ENCODE peak calls at places on chromosome 17, in six cellular contexts. One of them, this sample, is unnamed.

GRCh38 chr17:55386931-55387330 is 34.7 kb downstream of the MMD start:
- DNase-seq in stomach: no peak
- DNase-seq in sigmoid colon: no peak
- DNase-seq in GM12878: no peak
- DNase-seq in esophagus muscularis mucosa: no peak
- DNase-seq in H1: no peak
- DNase-seq in this sample: no peak

GRCh38 chr17:57454729-57455062 is 198.4 kb downstream of the MSI2 start:
- DNase-seq in stomach: no peak
- DNase-seq in sigmoid colon: no peak
- DNase-seq in GM12878: no peak
- DNase-seq in esophagus muscularis mucosa: no peak
- DNase-seq in H1: no peak
- DNase-seq in this sample: no peak

GRCh38 chr17:50214986-50215730 is 13.7 kb upstream of the COL1A1 start:
- DNase-seq in stomach: no peak
- DNase-seq in sigmoid colon: no peak
- DNase-seq in GM12878: no peak
- DNase-seq in esophagus muscularis mucosa: no peak
- DNase-seq in H1: no peak
- DNase-seq in this sample: no peak

GRCh38 chr17:28901866-28902818 is 737 bp downstream of the DHRS13 start:
- DNase-seq in stomach: peak
- DNase-seq in sigmoid colon: no peak
- DNase-seq in GM12878: no peak
- DNase-seq in esophagus muscularis mucosa: no peak
- DNase-seq in H1: no peak
- DNase-seq in this sample: peak

GRCh38 chr17:32523827-32524552 is 37.2 kb downstream of the CDK5R1 start:
- DNase-seq in stomach: no peak
- DNase-seq in sigmoid colon: peak
- DNase-seq in GM12878: peak
- DNase-seq in esophagus muscularis mucosa: no peak
- DNase-seq in H1: no peak
- DNase-seq in this sample: no peak

GRCh38 chr17:79746955-79747507 is 16.3 kb downstream of the ENPP7 start:
- DNase-seq in stomach: no peak
- DNase-seq in sigmoid colon: no peak
- DNase-seq in GM12878: no peak
- DNase-seq in esophagus muscularis mucosa: no peak
- DNase-seq in H1: no peak
- DNase-seq in this sample: no peak

GRCh38 chr17:52147431-52147830 is 11.1 kb downstream of the CA10 start:
- DNase-seq in stomach: no peak
- DNase-seq in sigmoid colon: no peak
- DNase-seq in GM12878: no peak
- DNase-seq in esophagus muscularis mucosa: no peak
- DNase-seq in H1: no peak
- DNase-seq in this sample: no peak

GRCh38 chr17:32222621-32223020 is 43.0 kb upstream of the RHBDL3 start:
- DNase-seq in stomach: no peak
- DNase-seq in sigmoid colon: no peak
- DNase-seq in GM12878: no peak
- DNase-seq in esophagus muscularis mucosa: no peak
- DNase-seq in H1: no peak
- DNase-seq in this sample: no peak

GRCh38 chr17:63151981-63152523 is 186.0 kb downstream of the TANC2 start:
- DNase-seq in stomach: no peak
- DNase-seq in sigmoid colon: no peak
- DNase-seq in GM12878: no peak
- DNase-seq in esophagus muscularis mucosa: no peak
- DNase-seq in H1: no peak
- DNase-seq in this sample: no peak

GRCh38 chr17:5759501-5759925 is 175.2 kb upstream of the NLRP1 start:
- DNase-seq in stomach: no peak
- DNase-seq in sigmoid colon: no peak
- DNase-seq in GM12878: no peak
- DNase-seq in esophagus muscularis mucosa: no peak
- DNase-seq in H1: no peak
- DNase-seq in this sample: no peak

GRCh38 chr17:81409190-81409935 is 14.1 kb downstream of the BAHCC1 start:
- DNase-seq in stomach: no peak
- DNase-seq in sigmoid colon: no peak
- DNase-seq in GM12878: no peak
- DNase-seq in esophagus muscularis mucosa: no peak
- DNase-seq in H1: no peak
- DNase-seq in this sample: no peak

GRCh38 chr17:83152745-83153611 is 73.6 kb downstream of the METRNL start:
- DNase-seq in stomach: no peak
- DNase-seq in sigmoid colon: peak
- DNase-seq in GM12878: no peak
- DNase-seq in esophagus muscularis mucosa: peak
- DNase-seq in H1: no peak
- DNase-seq in this sample: peak

GRCh38 chr17:77802811-77803220 is 155.7 kb upstream of the TNRC6C start:
- DNase-seq in stomach: no peak
- DNase-seq in sigmoid colon: peak
- DNase-seq in GM12878: no peak
- DNase-seq in esophagus muscularis mucosa: no peak
- DNase-seq in H1: no peak
- DNase-seq in this sample: no peak

GRCh38 chr17:64938925-64939474 is 19.7 kb upstream of the LRRC37A3 start:
- DNase-seq in stomach: peak
- DNase-seq in sigmoid colon: no peak
- DNase-seq in GM12878: no peak
- DNase-seq in esophagus muscularis mucosa: no peak
- DNase-seq in H1: peak
- DNase-seq in this sample: peak

GRCh38 chr17:80478487-80479245 is 2.3 kb upstream of the NPTX1 start:
- DNase-seq in stomach: no peak
- DNase-seq in sigmoid colon: no peak
- DNase-seq in GM12878: no peak
- DNase-seq in esophagus muscularis mucosa: no peak
- DNase-seq in H1: no peak
- DNase-seq in this sample: no peak

GRCh38 chr17:80512233-80512632 is 32.4 kb upstream of the RPTOR start:
- DNase-seq in stomach: no peak
- DNase-seq in sigmoid colon: no peak
- DNase-seq in GM12878: no peak
- DNase-seq in esophagus muscularis mucosa: no peak
- DNase-seq in H1: no peak
- DNase-seq in this sample: no peak

GRCh38 chr17:55266051-55266957 is 1.5 kb downstream of the HLF start:
- DNase-seq in stomach: no peak
- DNase-seq in sigmoid colon: peak
- DNase-seq in GM12878: no peak
- DNase-seq in esophagus muscularis mucosa: no peak
- DNase-seq in H1: no peak
- DNase-seq in this sample: no peak

GRCh38 chr17:10742431-10742830 is 12.6 kb upstream of the TMEM220 start:
- DNase-seq in stomach: no peak
- DNase-seq in sigmoid colon: peak
- DNase-seq in GM12878: no peak
- DNase-seq in esophagus muscularis mucosa: no peak
- DNase-seq in H1: no peak
- DNase-seq in this sample: no peak

GRCh38 chr17:77315551-77316190 is 174.9 kb downstream of the SEC14L1 start:
- DNase-seq in stomach: no peak
- DNase-seq in sigmoid colon: peak
- DNase-seq in GM12878: no peak
- DNase-seq in esophagus muscularis mucosa: no peak
- DNase-seq in H1: no peak
- DNase-seq in this sample: peak

GRCh38 chr17:79414063-79414462 is 196.8 kb downstream of the RBFOX3 start:
- DNase-seq in stomach: no peak
- DNase-seq in sigmoid colon: no peak
- DNase-seq in GM12878: no peak
- DNase-seq in esophagus muscularis mucosa: no peak
- DNase-seq in H1: no peak
- DNase-seq in this sample: no peak

GRCh38 chr17:46782250-46782953 is 36.1 kb downstream of the WNT3 start:
- DNase-seq in stomach: peak
- DNase-seq in sigmoid colon: no peak
- DNase-seq in GM12878: no peak
- DNase-seq in esophagus muscularis mucosa: no peak
- DNase-seq in H1: no peak
- DNase-seq in this sample: peak

GRCh38 chr17:79781691-79782575 is 4.0 kb downstream of the CBX2 start:
- DNase-seq in stomach: no peak
- DNase-seq in sigmoid colon: no peak
- DNase-seq in GM12878: no peak
- DNase-seq in esophagus muscularis mucosa: no peak
- DNase-seq in H1: no peak
- DNase-seq in this sample: no peak

GRCh38 chr17:82907797-82908261 is 68.0 kb upstream of the ZNF750 start:
- DNase-seq in stomach: no peak
- DNase-seq in sigmoid colon: no peak
- DNase-seq in GM12878: no peak
- DNase-seq in esophagus muscularis mucosa: no peak
- DNase-seq in H1: no peak
- DNase-seq in this sample: no peak

GRCh38 chr17:67679225-67679624 is 38.5 kb upstream of the NOL11 start:
- DNase-seq in stomach: no peak
- DNase-seq in sigmoid colon: no peak
- DNase-seq in GM12878: no peak
- DNase-seq in esophagus muscularis mucosa: no peak
- DNase-seq in H1: no peak
- DNase-seq in this sample: no peak

DNA sequence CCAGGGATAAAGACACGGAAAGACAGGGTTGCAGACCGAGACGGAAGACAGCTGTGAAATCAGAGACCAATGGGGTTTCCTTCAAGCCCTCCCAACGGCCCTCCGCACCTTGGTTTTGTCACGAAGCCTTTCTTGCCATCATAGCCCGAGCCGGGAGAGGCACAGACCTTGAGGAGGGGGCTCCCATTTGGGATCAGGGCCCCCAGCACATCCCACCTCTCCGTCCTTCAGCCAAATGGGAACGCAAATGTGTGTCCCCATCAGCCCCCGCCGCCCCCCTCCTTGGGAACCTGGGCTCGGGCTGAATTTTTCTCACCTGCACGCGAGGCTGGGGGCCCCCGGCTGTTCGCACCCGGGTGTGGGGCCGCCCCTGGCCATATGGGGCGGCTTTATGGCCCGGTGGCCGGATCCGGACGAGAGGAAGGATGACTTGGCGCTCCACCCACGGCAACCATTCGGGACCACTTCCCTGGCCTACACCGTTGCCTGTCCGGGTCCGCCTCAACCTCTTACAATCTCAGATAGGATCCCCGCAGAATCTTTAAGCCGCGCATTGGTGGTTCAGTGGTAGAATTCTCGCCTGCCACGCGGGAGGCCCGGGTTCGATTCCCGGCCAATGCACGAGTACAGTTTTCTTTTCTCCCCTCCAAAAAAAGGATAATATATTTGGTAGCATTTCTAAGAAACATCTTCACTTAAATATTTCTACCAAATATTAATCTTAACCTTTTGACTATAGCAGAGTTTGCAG is 1.5 kb upstream of the HES7 start:
- DNase-seq in stomach: peak
- DNase-seq in sigmoid colon: peak
- DNase-seq in GM12878: peak
- DNase-seq in esophagus muscularis mucosa: peak
- DNase-seq in H1: no peak
- DNase-seq in this sample: peak
- TF ChIP-seq EP300 in stomach: no peak
- TF ChIP-seq EP300 in sigmoid colon: no peak
- TF ChIP-seq EP300 in GM12878: no peak
- TF ChIP-seq EP300 in esophagus muscularis mucosa: no peak
- TF ChIP-seq EP300 in H1: no peak
- TF ChIP-seq EP300 in this sample: no peak

GRCh38 chr17:43126911-43127290 is 1.7 kb upstream of the BRCA1 start:
- DNase-seq in stomach: no peak
- DNase-seq in sigmoid colon: peak
- DNase-seq in GM12878: no peak
- DNase-seq in esophagus muscularis mucosa: no peak
- DNase-seq in H1: no peak
- DNase-seq in this sample: no peak

GRCh38 chr17:43129671-43130010 is 4.5 kb upstream of the BRCA1 start:
- DNase-seq in stomach: no peak
- DNase-seq in sigmoid colon: no peak
- DNase-seq in GM12878: no peak
- DNase-seq in esophagus muscularis mucosa: no peak
- DNase-seq in H1: no peak
- DNase-seq in this sample: no peak

GRCh38 chr17:43125967-43126910 is 1.1 kb upstream of the BRCA1 start:
- DNase-seq in stomach: no peak
- DNase-seq in sigmoid colon: peak
- DNase-seq in GM12878: no peak
- DNase-seq in esophagus muscularis mucosa: no peak
- DNase-seq in H1: no peak
- DNase-seq in this sample: peak

GRCh38 chr17:43125133-43125966 is at the start of gene BRCA1:
- DNase-seq in stomach: peak
- DNase-seq in sigmoid colon: peak
- DNase-seq in GM12878: peak
- DNase-seq in esophagus muscularis mucosa: peak
- DNase-seq in H1: peak
- DNase-seq in this sample: peak
- TF ChIP-seq POLR2A in stomach: no peak
- TF ChIP-seq POLR2A in sigmoid colon: peak
- TF ChIP-seq POLR2A in GM12878: peak
- TF ChIP-seq POLR2A in esophagus muscularis mucosa: no peak
- TF ChIP-seq POLR2A in H1: peak
- TF ChIP-seq POLR2A in this sample: peak

GRCh38 chr17:17766351-17767095 is 70.3 kb downstream of the SREBF1 start:
- DNase-seq in stomach: no peak
- DNase-seq in sigmoid colon: no peak
- DNase-seq in GM12878: no peak
- DNase-seq in esophagus muscularis mucosa: no peak
- DNase-seq in H1: no peak
- DNase-seq in this sample: no peak
- TF ChIP-seq POLR2AphosphoS5 in stomach: no peak
- TF ChIP-seq POLR2AphosphoS5 in sigmoid colon: no peak
- TF ChIP-seq POLR2AphosphoS5 in GM12878: no peak
- TF ChIP-seq POLR2AphosphoS5 in esophagus muscularis mucosa: peak
- TF ChIP-seq POLR2AphosphoS5 in H1: no peak
- TF ChIP-seq POLR2AphosphoS5 in this sample: no peak

DNA sequence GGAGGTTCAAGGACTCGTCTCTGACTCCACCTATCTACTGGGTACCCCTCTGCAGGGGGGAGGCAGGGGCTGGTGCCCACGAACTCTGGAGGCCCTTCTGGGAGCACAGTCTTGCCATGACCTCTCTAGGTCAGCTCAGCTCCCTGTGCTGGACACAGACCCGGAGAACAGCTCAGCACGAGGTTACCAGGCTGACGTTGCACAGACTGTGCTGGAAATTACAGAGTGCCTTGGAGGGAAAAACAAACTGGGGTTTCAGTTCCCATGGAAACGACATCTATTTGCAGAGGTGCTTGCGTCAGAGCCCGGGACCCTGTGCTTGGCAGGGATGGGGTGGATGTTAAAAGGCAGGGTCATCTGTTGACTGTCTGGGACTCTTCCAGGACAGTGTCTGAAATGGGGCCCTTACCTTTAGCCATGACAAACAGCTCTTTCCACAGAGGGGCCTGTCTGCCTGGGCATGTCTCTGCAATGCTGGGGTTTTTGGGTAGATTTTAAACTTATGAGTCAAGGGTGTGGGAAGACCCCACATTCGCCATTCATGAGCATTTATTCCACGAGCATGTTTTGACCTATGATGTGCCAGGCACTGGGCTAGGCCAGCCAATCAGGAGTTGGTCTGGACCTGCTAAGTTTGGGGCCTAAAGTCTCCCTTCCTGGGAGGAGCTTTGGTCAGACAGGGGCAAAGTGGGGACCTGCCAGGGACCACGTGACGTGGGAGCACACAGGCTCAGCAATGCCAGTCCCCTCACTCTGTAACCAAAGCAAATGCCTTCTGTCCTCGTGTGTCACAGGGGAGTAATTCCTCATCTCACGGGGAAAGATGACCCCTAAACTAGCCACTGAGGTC is 22.5 kb downstream of the CCR7 start:
- DNase-seq in stomach: peak
- DNase-seq in sigmoid colon: peak
- DNase-seq in GM12878: no peak
- DNase-seq in esophagus muscularis mucosa: peak
- DNase-seq in H1: no peak
- DNase-seq in this sample: peak
- TF ChIP-seq EP300 in stomach: peak
- TF ChIP-seq EP300 in sigmoid colon: peak
- TF ChIP-seq EP300 in GM12878: peak
- TF ChIP-seq EP300 in esophagus muscularis mucosa: peak
- TF ChIP-seq EP300 in H1: no peak
- TF ChIP-seq EP300 in this sample: peak